ENCODE peak calls at places on chromosomes 13 and 19, in six cellular contexts. D is left ventricle myocardium inferior, U is tibial nerve, F is epithelial cell of proximal tubule, J is fibroblast of the aortic adventitia, Z is breast epithelium. R is an unnamed sample.
A peak's percentile ranks its signal among the peaks of the same experiment; 100 is the strongest.

GRCh38 chr19:35879068-35879467 is 10.7 kb downstream of the APLP1 start:
- DNase-seq in U (no peak), F (no peak), J (no peak), Z (no peak), D (no peak), R (no peak)

GRCh38 chr19:16342002-16342715 is 17.5 kb downstream of the KLF2 start:
- DNase-seq in Z (no peak), J (peak; percentile 82), F (no peak), D (peak; percentile 39), U (no peak), R (peak; percentile 86)

GRCh38 chr19:50570997-50571396 is 2.8 kb upstream of the LRRC4B start:
- DNase-seq in D (no peak), J (no peak), U (no peak), F (no peak), Z (no peak), R (no peak)

GRCh38 chr13:73607489-73608156 is 526.6 kb downstream of the KLF12 start:
- DNase-seq in J (no peak), Z (no peak), F (peak; percentile 25), U (no peak), D (no peak), R (no peak)

GRCh38 chr13:114148521-114148855 is 16.1 kb upstream of the RASA3 start:
- DNase-seq in Z (no peak), F (no peak), U (no peak), D (no peak), J (no peak), R (no peak)

GRCh38 chr19:17488593-17489391 is 18.5 kb downstream of the SLC27A1 start:
- DNase-seq in J (no peak), Z (peak; percentile 71), U (no peak), F (no peak), D (peak; percentile 59), R (no peak)

GRCh38 chr13:91144054-91144453 is 203.4 kb upstream of the MIR17HG start:
- DNase-seq in J (no peak), U (no peak), Z (no peak), F (no peak), D (no peak), R (no peak)

GRCh38 chr19:2039959-2040646 is 10.9 kb downstream of the MKNK2 start:
- DNase-seq in J (no peak), F (no peak), Z (no peak), U (no peak), D (no peak), R (no peak)

GRCh38 chr13:111642156-111642767 is 321.8 kb downstream of the TEX29 start:
- DNase-seq in D (no peak), Z (no peak), J (no peak), U (no peak), F (no peak), R (no peak)

GRCh38 chr13:61880576-61881283 is 465.1 kb upstream of the PCDH20 start:
- DNase-seq in Z (no peak), F (peak; percentile 6), J (no peak), D (no peak), U (no peak), R (no peak)

GRCh38 chr19:17944301-17944700 is 11.5 kb downstream of the CCDC124 start:
- DNase-seq in F (no peak), D (no peak), J (peak; percentile 83), Z (no peak), U (no peak), R (peak; percentile 78)

GRCh38 chr13:92473736-92474465 is 752.7 kb upstream of the GPC6 start:
- DNase-seq in J (no peak), D (no peak), U (no peak), Z (no peak), F (no peak), R (no peak)

GRCh38 chr19:47598407-47599349 is 10.3 kb upstream of the BICRA start:
- DNase-seq in Z (peak; percentile 69), F (peak; percentile 84), U (no peak), J (peak; percentile 95), D (no peak), R (peak; percentile 95)

GRCh38 chr19:7366701-7367420 is 18.1 kb downstream of the ARHGEF18 start:
- DNase-seq in D (no peak), Z (no peak), F (no peak), J (peak; percentile 50), U (no peak), R (peak; percentile 34)

DNA sequence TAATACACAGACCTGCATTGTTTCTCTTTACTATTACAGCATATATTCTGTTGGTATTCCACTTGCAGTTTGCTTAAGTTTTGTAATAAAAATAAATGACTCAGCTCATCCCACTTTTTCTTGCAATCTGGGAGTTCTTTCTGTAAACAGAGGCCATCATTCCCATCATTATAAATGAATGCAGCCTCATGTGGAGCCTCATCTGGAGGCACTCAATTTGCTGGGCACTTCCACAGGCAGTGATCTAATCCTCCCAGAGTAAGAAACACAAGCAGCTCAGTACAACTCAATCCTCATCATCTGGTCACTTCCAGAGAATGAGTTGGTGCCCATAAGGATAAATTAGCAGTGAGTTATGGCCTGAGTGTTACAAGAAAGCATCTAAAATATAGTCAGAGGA is 2801.9 kb downstream of the PCDH9 start:
- DNase-seq in D (no peak), U (no peak), F (no peak), Z (no peak), J (peak; percentile 2), R (peak; percentile 37)
- H3K4me3 ChIP-seq in D (no peak overlapping the region), U (no peak overlapping the region), F (no peak overlapping the region), Z (no peak overlapping the region), J (no peak overlapping the region), R (no peak overlapping the region)

GRCh38 chr19:54432144-54432738 is 16.8 kb upstream of the LENG8 start:
- DNase-seq in U (no peak), D (no peak), J (no peak), F (no peak), Z (peak; percentile 37), R (no peak)

GRCh38 chr19:54431255-54431838 is 16.1 kb downstream of the TTYH1 start:
- DNase-seq in Z (peak; percentile 76), F (no peak), J (peak; percentile 47), D (peak; percentile 56), U (no peak), R (no peak)

GRCh38 chr19:54429176-54429495 is 13.9 kb downstream of the TTYH1 start:
- DNase-seq in F (no peak), D (no peak), Z (no peak), U (no peak), J (no peak), R (no peak)

GRCh38 chr19:54429545-54430227 is 14.4 kb downstream of the TTYH1 start:
- DNase-seq in F (no peak), D (no peak), Z (no peak), J (no peak), U (no peak), R (no peak)

DNA sequence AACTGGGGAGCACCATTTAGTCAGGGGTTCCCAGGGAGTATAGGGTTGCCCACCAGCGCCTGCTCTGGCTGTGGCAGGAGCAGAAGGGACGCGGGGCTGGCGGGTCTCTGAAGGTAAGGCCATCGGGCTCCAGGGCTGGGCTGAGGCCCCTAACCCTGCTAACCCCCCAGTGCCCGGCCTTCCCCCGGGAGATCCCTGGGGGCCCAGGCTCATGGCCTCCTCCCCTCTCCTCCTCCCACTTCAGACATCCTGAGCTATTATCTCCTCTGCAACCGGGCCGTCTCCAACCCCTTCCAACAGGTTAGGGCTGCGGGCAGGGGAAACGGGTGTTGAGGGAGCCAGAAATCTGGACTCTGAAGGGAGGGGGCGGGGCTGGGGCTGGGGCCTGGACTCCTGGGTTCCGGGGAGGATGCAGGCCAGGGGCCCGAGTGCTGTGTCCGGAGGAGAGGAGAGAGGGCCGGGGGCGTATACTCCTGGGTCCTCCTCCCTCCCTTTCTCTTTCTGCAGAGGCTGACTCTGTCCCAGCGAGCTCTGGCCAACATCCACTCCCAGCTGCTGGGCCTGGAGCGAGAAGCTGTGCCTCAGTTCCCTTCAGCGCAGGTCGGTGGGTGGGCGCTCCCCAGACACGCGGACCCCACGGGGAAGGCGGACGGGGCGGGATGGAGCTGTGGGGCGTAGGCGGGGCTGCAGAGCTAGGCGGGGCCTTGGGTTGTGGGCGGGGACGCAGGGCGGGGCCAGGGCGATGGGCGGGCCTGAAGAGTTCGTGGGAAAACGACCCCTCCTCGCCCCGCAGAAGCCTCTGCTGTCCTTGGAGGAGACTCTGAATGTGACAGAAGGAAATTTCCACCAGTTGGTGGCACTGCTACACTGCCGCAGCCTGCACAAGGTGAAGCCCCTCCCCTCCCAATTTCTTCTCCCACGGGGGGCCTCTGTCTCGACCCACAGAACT is 15.3 kb downstream of the TTYH1 start:
- DNase-seq in Z (no peak), J (no peak), D (peak; percentile 47), F (no peak), U (no peak), R (no peak)
- TF ChIP-seq CTCF in Z (no peak), J (no peak), D (peak; percentile 49), F (peak; percentile 15), U (peak; percentile 24), R (peak; percentile 4)

DNA sequence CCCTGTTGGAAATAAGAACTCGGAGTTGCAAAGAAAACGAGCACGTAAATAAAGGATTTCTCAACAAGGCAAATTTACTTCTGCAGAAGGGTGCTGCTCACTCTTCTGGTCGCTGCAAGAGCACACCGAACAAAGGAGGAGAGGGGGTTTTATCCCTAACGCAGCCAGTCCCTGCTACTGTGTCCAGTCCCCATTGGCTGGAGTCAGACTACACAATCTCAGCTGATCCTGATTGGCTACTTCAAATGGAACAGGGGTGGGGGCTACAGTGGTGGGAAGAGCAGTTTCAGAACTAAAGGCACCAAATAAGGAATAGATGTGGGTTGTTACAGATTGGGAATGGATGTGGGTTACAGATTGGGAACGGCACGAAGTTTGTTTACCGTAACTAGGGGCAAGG is 63.9 kb upstream of the MCF2L start:
- DNase-seq in Z (no peak), U (no peak), J (no peak), D (no peak), F (no peak), R (no peak)
- H3K4me3 ChIP-seq in Z (no peak overlapping the region), U (no peak overlapping the region), J (no peak overlapping the region), D (no peak overlapping the region), F (no peak overlapping the region), R (no peak overlapping the region)

DNA sequence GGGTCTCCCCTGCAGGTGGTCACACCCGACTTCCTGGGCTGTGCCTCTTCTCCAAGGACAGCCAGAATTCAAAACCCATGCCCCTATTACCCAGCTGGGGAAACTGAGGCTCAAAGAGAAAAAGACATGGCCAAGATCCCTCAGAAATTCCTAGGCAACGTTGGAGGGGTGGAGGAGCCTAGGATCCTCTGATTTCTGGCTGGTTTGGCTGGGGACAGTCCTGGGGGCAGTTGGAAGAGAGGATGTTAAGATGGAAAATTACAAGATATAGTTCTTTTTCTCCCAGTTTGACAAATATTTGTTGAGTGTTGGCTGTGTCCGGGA is 2.4 kb downstream of the VASP start:
- DNase-seq in J (no peak), F (no peak), U (no peak), D (no peak), Z (no peak), R (no peak)
- TF ChIP-seq CTCF in J (no peak), F (no peak), U (no peak), D (no peak), Z (no peak), R (no peak)

DNA sequence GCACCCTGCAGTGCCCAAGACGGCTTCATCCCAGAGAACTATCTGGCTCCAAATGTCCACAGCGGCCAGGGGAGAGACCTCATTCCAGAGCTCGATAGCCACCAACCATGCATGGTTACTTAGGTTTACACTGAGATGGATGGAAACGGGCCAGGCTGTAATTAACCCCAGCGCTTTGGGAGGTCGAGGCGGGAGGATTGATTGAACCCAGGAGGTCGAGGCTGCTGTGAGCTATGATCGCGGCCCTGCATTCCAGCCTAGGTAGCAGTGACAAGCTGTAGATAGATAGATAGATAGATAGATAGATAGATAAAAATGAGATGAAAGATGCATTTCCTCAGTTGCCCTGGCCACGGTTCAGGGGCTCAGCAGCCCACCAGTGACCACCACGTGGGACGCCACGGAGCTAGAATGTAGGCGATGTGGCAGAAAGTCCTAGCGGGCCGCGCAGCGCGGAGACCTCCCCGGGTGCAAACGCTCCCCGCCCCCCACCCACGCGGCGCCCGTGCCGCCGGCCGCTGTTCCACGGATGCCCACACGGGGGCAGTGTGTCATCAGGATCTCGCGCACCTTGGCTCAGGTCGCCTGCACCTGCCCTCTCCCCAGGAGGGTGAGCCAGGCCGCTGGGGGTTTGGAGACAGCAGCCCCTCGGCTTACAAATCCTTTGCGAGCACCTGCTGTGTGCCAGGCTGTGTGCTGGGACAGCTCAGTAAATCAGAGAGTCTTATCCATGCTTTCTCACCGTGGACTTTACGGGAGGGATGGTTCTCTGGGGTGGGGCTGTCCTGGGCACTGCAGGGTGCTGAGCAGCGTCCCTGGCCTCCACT is 13.5 kb upstream of the TLE5 start:
- DNase-seq in F (no peak), J (no peak), D (peak; percentile 51), U (no peak), Z (no peak), R (no peak)
- H3K4me3 ChIP-seq in F (peak overlapping the region; percentile 26), J (peak overlapping the region; percentile 37), D (no peak overlapping the region), U (peak overlapping the region; percentile 24), Z (peak overlapping the region; percentile 35), R (peak overlapping the region; percentile 26)

R was measured in AG10803.